ENCODE peak calls at places on chromosome 5, in seven cellular contexts. R, A, J, F, I, Y and Q are unnamed samples.

GRCh38 chr5:116380615-116381014 is 194.0 kb downstream of the SEMA6A start:
- DNase-seq in R (no peak), A (no peak), J (no peak), F (no peak), I (no peak), Y (no peak), Q (no peak)

GRCh38 chr5:107359916-107360234 is 310.9 kb downstream of the EFNA5 start:
- DNase-seq in R (no peak), A (no peak), J (no peak), F (no peak), I (no peak), Y (no peak), Q (no peak)

GRCh38 chr5:43413966-43414365 is 1.8 kb upstream of the CCL28 start:
- DNase-seq in R (no peak), A (no peak), J (no peak), F (no peak), I (no peak), Y (no peak), Q (no peak)

GRCh38 chr5:126234563-126235195 is 188.5 kb upstream of the GRAMD2B start:
- DNase-seq in R (no peak), A (no peak), J (peak; percentile 80), F (no peak), I (peak; percentile 38), Y (no peak), Q (no peak)

GRCh38 chr5:40781843-40782409 is 16.2 kb downstream of the PRKAA1 start:
- DNase-seq in R (no peak), A (no peak), J (no peak), F (no peak), I (no peak), Y (no peak), Q (no peak)

GRCh38 chr5:174903333-174903732 is 179.0 kb downstream of the MSX2 start:
- DNase-seq in R (no peak), A (no peak), J (peak; percentile 61), F (no peak), I (no peak), Y (no peak), Q (no peak)

GRCh38 chr5:160693831-160694473 is 158.1 kb downstream of the ATP10B start:
- DNase-seq in R (no peak), A (no peak), J (peak; percentile 25), F (no peak), I (no peak), Y (no peak), Q (no peak)

GRCh38 chr5:175690025-175690424 is 32.2 kb downstream of the HRH2 start:
- DNase-seq in R (no peak), A (no peak), J (no peak), F (peak; percentile 29), I (no peak), Y (no peak), Q (no peak)

GRCh38 chr5:100615362-100615761 is 80.2 kb downstream of the FAM174A start:
- DNase-seq in R (no peak), A (no peak), J (no peak), F (no peak), I (no peak), Y (no peak), Q (no peak)

GRCh38 chr5:127010362-127010761 is 20.0 kb downstream of the MARCHF3 start:
- DNase-seq in R (no peak), A (no peak), J (no peak), F (no peak), I (no peak), Y (no peak), Q (no peak)

GRCh38 chr5:107476783-107477182 is 194.0 kb downstream of the EFNA5 start:
- DNase-seq in R (no peak), A (no peak), J (peak; percentile 78), F (no peak), I (no peak), Y (peak; percentile 50), Q (no peak)

GRCh38 chr5:10812218-10812617 is 51.2 kb upstream of the DAP start:
- DNase-seq in R (no peak), A (no peak), J (no peak), F (no peak), I (no peak), Y (no peak), Q (no peak)

GRCh38 chr5:177546262-177546741 is 8.1 kb downstream of the FAM193B start:
- DNase-seq in R (peak; percentile 76), A (no peak), J (peak; percentile 77), F (no peak), I (no peak), Y (no peak), Q (peak; percentile 84)

GRCh38 chr5:165714594-165714993 is 2209.2 kb downstream of the MAT2B start:
- DNase-seq in R (no peak), A (no peak), J (no peak), F (no peak), I (no peak), Y (no peak), Q (no peak)

GRCh38 chr5:180647465-180647864 is 1.9 kb downstream of the FLT4 start:
- DNase-seq in R (no peak), A (no peak), J (no peak), F (peak; percentile 50), I (no peak), Y (no peak), Q (no peak)

GRCh38 chr5:142433526-142434321 is 108.9 kb upstream of the SPRY4 start:
- DNase-seq in R (no peak), A (no peak), J (peak; percentile 48), F (no peak), I (no peak), Y (no peak), Q (no peak)

GRCh38 chr5:113119271-113119924 is 142.8 kb downstream of the DCP2 start:
- DNase-seq in R (peak; percentile 61), A (no peak), J (peak; percentile 13), F (peak; percentile 67), I (no peak), Y (no peak), Q (no peak)

GRCh38 chr5:9316733-9317132 is 229.1 kb downstream of the SEMA5A start:
- DNase-seq in R (no peak), A (no peak), J (no peak), F (no peak), I (no peak), Y (no peak), Q (no peak)
- H3K27ac ChIP-seq in R (no peak overlapping the region), A (no peak overlapping the region), J (no peak overlapping the region), F (no peak overlapping the region), I (no peak overlapping the region), Y (no peak overlapping the region), Q (no peak overlapping the region)

GRCh38 chr5:132886064-132886823 is 12.8 kb downstream of the LEAP2 start:
- DNase-seq in R (no peak), A (no peak), J (peak; percentile 51), F (no peak), I (no peak), Y (no peak), Q (no peak)

GRCh38 chr5:132887326-132887725 is 13.9 kb downstream of the LEAP2 start:
- DNase-seq in R (no peak), A (no peak), J (no peak), F (no peak), I (no peak), Y (no peak), Q (no peak)

GRCh38 chr5:132889501-132889900 is 16.0 kb downstream of the LEAP2 start:
- DNase-seq in R (no peak), A (no peak), J (no peak), F (no peak), I (no peak), Y (no peak), Q (no peak)

GRCh38 chr5:132895719-132896305 is 22.3 kb downstream of the LEAP2 start:
- DNase-seq in R (no peak), A (no peak), J (no peak), F (no peak), I (no peak), Y (no peak), Q (no peak)

GRCh38 chr5:132890817-132891216 is 17.3 kb downstream of the LEAP2 start:
- DNase-seq in R (no peak), A (no peak), J (no peak), F (no peak), I (no peak), Y (no peak), Q (no peak)
- H3K27ac ChIP-seq in R (no peak overlapping the region), A (no peak overlapping the region), J (no peak overlapping the region), F (no peak overlapping the region), I (no peak overlapping the region), Y (no peak overlapping the region), Q (no peak overlapping the region)

GRCh38 chr5:140044041-140044440 is 942 bp upstream of the NRG2 start:
- DNase-seq in R (no peak), A (no peak), J (no peak), F (no peak), I (no peak), Y (no peak), Q (no peak)

GRCh38 chr5:140041099-140041491 is 2.0 kb downstream of the NRG2 start:
- DNase-seq in R (no peak), A (no peak), J (no peak), F (no peak), I (no peak), Y (no peak), Q (no peak)

GRCh38 chr5:140042551-140043507 is at the start of gene NRG2:
- DNase-seq in R (peak; percentile 72), A (no peak), J (peak; percentile 90), F (peak; percentile 68), I (peak; percentile 69), Y (peak; percentile 52), Q (peak; percentile 84)

GRCh38 chr5:140041492-140042421 is 1.3 kb downstream of the NRG2 start:
- DNase-seq in R (peak; percentile 63), A (no peak), J (peak; percentile 25), F (peak; percentile 65), I (no peak), Y (peak; percentile 66), Q (peak; percentile 81)

GRCh38 chr5:140043508-140043872 is 391 bp upstream of the NRG2 start:
- DNase-seq in R (no peak), A (no peak), J (peak; percentile 72), F (peak; percentile 62), I (no peak), Y (no peak), Q (no peak)
- H3K27ac ChIP-seq in R (peak overlapping the region; percentile 77), A (peak overlapping the region; percentile 76), J (no peak overlapping the region), F (no peak overlapping the region), I (no peak overlapping the region), Y (no peak overlapping the region), Q (peak overlapping the region; percentile 81)

DNA sequence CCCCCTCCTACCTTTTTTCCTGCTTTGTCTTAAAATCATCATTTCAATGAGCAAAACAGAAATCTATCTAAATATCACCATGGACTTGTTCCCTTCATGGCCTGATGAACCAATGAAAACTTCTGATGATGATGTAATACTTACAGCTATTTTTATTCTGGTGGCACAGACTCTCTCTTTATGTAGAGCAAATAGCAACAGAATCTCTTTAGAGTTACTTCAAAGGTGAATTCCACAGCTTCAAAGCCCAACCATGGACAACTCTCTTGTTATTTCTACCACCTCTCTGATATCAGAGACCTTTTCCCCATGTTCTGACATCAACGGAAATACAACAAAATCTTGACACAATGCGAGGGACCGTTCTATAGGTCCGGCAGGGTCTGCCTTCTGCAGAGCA is 70.1 kb downstream of the RETREG1 start:
- DNase-seq in R (no peak), A (no peak), J (no peak), F (no peak), I (no peak), Y (no peak), Q (no peak)
- H3K27ac ChIP-seq in R (peak overlapping the region; percentile 82), A (no peak overlapping the region), J (no peak overlapping the region), F (no peak overlapping the region), I (no peak overlapping the region), Y (peak overlapping the region; percentile 62), Q (no peak overlapping the region)

DNA sequence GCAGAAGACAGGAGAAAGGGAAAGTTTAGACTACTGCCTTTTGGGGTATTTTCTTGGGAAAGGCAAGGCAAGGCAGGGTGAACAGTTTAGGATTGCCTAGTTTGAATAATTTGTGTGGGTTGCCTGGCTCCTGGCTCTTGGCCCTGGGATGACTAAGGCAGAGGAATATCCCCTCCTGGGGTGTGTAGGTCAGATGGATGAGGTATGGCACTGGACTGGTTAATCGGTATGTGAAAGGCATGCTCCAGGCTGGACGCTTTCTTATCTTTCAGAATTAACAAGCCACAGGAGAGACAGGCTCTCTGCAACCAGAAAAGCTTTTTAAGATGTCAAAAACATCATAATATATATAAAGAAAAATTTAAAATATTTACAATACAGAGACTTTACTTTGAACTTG is 58.6 kb downstream of the STARD4 start:
- DNase-seq in R (no peak), A (no peak), J (peak; percentile 14), F (no peak), I (no peak), Y (no peak), Q (no peak)
- H3K27ac ChIP-seq in R (no peak overlapping the region), A (peak overlapping the region; percentile 54), J (no peak overlapping the region), F (no peak overlapping the region), I (no peak overlapping the region), Y (no peak overlapping the region), Q (no peak overlapping the region)